ENCODE peak calls at places on chromosomes 12 and 14, in eight cellular contexts. Z, C, L, F, O, I, S and N are unnamed samples.

GRCh38 chr14:63203618-63204406 is 431 bp upstream of the RHOJ start:
- DNase-seq in Z (peak; percentile 98), C (peak; percentile 85), L (peak; percentile 49), F (peak; percentile 99), O (no peak), I (peak; percentile 37), S (peak; percentile 85), N (no peak)

GRCh38 chr12:26001530-26001929 is 43.0 kb downstream of the RASSF8 start:
- DNase-seq in Z (no peak), C (no peak), L (no peak), F (no peak), O (no peak), I (peak; percentile 7), S (no peak), N (no peak)

GRCh38 chr12:5003025-5003666 is 40.5 kb upstream of the KCNA5 start:
- DNase-seq in Z (peak; percentile 39), C (peak; percentile 46), L (no peak), F (peak; percentile 51), O (no peak), I (peak; percentile 61), S (peak; percentile 39), N (peak; percentile 71)

GRCh38 chr12:8648598-8649205 is 13.9 kb downstream of the MFAP5 start:
- DNase-seq in Z (no peak), C (no peak), L (no peak), F (no peak), O (no peak), I (no peak), S (no peak), N (peak; percentile 75)

GRCh38 chr12:102195826-102196225 is 1.8 kb downstream of the PMCH start:
- DNase-seq in Z (no peak), C (no peak), L (no peak), F (no peak), O (no peak), I (no peak), S (no peak), N (no peak)

GRCh38 chr12:64608901-64609542 is 1.3 kb upstream of the RASSF3 start:
- DNase-seq in Z (peak; percentile 56), C (peak; percentile 86), L (no peak), F (peak; percentile 58), O (peak; percentile 16), I (peak; percentile 92), S (peak; percentile 85), N (peak; percentile 77)

GRCh38 chr14:81313775-81314429 is 86.2 kb downstream of the STON2 start:
- DNase-seq in Z (peak; percentile 8), C (peak; percentile 94), L (peak; percentile 40), F (peak; percentile 9), O (no peak), I (no peak), S (peak; percentile 86), N (no peak)

GRCh38 chr14:54364555-54365415 is 32.0 kb upstream of the CDKN3 start:
- DNase-seq in Z (peak; percentile 51), C (peak; percentile 82), L (peak; percentile 75), F (peak; percentile 38), O (no peak), I (no peak), S (peak; percentile 50), N (no peak)

GRCh38 chr14:92513204-92513965 is at the start of gene RIN3:
- DNase-seq in Z (peak; percentile 67), C (peak; percentile 49), L (no peak), F (peak; percentile 62), O (no peak), I (peak; percentile 59), S (no peak), N (peak; percentile 74)

GRCh38 chr14:92512807-92513203 is 776 bp upstream of the RIN3 start:
- DNase-seq in Z (no peak), C (no peak), L (no peak), F (no peak), O (no peak), I (no peak), S (no peak), N (no peak)

GRCh38 chr14:92511472-92512247 is 1.9 kb upstream of the RIN3 start:
- DNase-seq in Z (peak; percentile 97), C (peak; percentile 91), L (peak; percentile 82), F (peak; percentile 95), O (no peak), I (peak; percentile 92), S (peak; percentile 86), N (no peak)

GRCh38 chr14:92513966-92514843 is 624 bp downstream of the RIN3 start:
- DNase-seq in Z (peak; percentile 28), C (peak; percentile 28), L (no peak), F (peak; percentile 52), O (no peak), I (peak; percentile 24), S (no peak), N (peak; percentile 51)

DNA sequence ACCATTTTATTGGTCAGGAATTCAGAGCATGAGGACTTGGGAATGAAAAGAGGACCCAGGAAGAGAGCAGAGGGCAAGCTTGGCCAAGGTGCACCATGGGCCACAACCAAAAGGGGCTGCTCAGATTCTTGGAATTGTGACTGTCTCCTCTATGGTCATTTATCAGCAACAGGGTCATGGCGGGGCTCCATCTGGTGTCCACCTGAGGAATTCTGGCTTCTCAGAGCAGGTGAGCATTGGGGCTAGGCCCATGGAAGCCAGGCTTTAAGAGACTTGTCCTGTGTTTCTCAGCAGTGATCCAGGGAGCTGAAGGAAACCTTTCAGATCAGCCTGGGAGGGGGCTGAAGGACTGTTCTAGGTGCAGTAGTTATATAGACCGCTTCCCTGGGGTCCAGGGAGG is 2.6 kb upstream of the RIN3 start:
- DNase-seq in Z (no peak), C (no peak), L (no peak), F (no peak), O (no peak), I (peak; percentile 55), S (no peak), N (no peak)
- TF ChIP-seq CTCF in Z (no peak), C (no peak), L (no peak), F (no peak), O (no peak), I (no peak), S (no peak), N (peak; percentile 19)

DNA sequence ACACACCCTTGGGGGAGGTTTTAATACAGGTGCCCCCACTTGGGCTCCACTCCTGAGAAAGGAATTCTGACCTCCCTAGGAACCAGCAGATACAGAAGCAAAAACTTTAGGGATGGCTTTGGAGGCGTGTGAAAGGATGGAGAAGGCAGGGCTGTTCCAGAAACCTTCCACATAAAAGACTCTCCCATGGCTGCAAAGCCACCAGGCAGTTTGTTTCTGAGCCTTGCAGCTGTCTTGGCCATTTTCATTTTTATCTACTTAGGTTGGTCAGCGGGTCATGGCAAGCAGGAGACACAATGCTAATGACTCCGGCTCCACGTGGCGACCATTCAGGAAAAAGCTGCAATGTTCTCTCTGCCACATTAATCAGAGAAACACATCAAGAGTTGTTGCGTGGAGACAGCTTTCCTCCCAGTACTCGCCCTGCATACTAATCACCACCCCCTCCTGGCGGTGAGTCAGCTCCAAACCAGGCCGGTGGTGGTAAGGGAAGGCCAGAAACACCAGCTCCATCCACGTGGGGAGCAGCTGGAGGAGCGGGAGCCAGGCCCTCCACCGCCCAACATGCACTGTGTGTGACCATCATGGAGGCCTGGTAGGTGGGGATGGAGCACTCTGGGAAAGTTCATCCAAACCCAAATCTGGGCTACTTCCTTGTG is 30.9 kb upstream of the IRF2BPL start:
- DNase-seq in Z (peak; percentile 93), C (peak; percentile 79), L (peak; percentile 51), F (peak; percentile 90), O (no peak), I (peak; percentile 66), S (peak; percentile 60), N (no peak)
- TF ChIP-seq CTCF in Z (peak; percentile 36), C (no peak), L (peak; percentile 46), F (peak; percentile 49), O (no peak), I (no peak), S (no peak), N (peak; percentile 13)

DNA sequence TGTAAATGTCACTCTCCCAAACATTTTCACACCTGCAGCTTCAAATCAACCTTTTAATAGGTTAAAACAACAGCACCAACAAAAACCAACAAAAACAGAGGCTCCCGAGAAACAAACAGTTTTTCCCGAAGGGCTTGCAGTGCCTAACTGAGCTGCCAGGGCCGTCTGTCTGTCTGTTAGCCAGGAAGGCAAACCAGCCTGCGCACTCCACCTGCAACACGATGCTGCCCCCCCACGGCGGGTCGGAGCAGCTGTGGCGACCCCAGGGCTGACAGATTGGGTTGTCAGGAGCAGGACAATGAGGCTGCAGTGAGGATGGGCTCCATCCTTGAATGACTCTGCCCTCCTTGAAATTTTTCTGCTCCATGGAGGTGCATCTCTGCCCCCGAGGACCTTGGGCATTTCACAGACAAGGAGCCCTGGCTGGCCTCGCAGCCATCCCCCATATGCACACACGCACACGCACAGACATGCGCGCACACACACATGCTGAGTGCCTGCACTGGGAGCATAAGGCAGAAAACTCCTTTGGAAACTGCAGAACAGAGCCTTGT is 2.6 kb downstream of the RTL1 start:
- DNase-seq in Z (no peak), C (peak; percentile 33), L (no peak), F (no peak), O (no peak), I (peak; percentile 54), S (no peak), N (no peak)
- TF ChIP-seq CTCF in Z (peak; percentile 34), C (peak; percentile 39), L (peak; percentile 52), F (peak; percentile 22), O (no peak), I (peak; percentile 54), S (peak; percentile 44), N (peak; percentile 8)

GRCh38 chr14:95872777-95873176 is 3.9 kb upstream of the TUNAR start:
- DNase-seq in Z (no peak), C (no peak), L (no peak), F (no peak), O (no peak), I (no peak), S (no peak), N (no peak)

GRCh38 chr14:95871531-95871930 is 5.1 kb upstream of the TUNAR start:
- DNase-seq in Z (no peak), C (no peak), L (no peak), F (no peak), O (no peak), I (no peak), S (no peak), N (no peak)

GRCh38 chr14:95877633-95878032 is 1.0 kb downstream of the TUNAR start:
- DNase-seq in Z (no peak), C (no peak), L (no peak), F (no peak), O (no peak), I (no peak), S (no peak), N (no peak)

GRCh38 chr14:95876769-95877490 is at the start of gene TUNAR:
- DNase-seq in Z (no peak), C (no peak), L (no peak), F (no peak), O (no peak), I (no peak), S (no peak), N (no peak)

DNA sequence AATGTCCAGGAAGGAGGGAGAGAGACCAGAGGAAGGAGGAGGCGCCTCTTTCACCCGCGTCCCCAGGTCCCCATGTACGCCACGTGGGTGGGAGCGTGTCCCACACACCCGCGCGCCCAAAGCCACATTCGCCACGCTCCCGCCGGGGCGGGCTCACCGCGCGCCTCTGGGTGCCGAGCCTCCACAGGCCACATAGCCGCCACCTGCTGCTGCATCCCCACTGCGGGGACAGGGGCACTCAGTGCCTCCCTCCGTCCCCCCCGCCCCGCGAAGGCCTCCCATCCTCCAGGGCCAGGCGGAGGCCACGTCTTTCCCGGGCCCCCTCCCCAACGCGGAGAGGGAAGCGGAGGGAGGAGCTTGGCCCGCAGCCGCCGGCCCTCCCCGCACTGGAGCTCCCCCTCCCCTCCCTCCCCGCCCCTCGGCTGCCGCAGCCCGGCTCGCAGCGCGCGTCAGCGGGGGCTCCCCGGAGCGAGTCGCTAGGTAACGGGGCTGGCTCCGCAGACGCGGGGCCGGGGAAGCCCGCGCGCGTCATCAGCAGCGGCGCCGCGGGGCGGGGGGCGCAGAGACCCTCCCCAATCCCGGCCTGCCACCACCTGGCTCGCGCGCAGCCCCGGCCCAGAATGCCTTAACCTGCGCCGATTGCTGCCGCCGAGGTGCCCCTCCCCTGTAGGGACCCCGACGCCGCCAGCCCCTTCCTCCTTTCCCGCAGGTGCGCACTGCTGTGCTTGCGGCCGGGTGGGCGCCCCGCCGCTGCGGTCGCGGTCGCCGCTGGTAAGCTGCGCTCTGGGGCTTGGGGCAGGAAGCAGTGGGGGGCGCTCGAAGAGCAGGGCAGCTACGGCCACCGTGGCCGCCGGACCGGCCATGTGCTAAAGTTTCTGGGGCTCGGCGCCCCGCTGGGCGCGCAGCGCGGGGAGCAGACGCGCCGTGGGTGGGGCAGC is 532 bp upstream of the TUNAR start:
- DNase-seq in Z (no peak), C (no peak), L (no peak), F (no peak), O (no peak), I (no peak), S (no peak), N (no peak)
- TF ChIP-seq CTCF in Z (no peak), C (no peak), L (peak; percentile 34), F (no peak), O (no peak), I (no peak), S (no peak), N (no peak)